ENCODE peak calls at places on chromosomes 16 and 17, in five cellular contexts. M, J, O, T and P are unnamed samples.

GRCh38 chr16:23348579-23349469 is 46.7 kb downstream of the SCNN1B start:
- DNase-seq in M (peak), J (no peak), O (no peak), T (no peak), P (no peak)

GRCh38 chr17:21283482-21284318 is 811 bp upstream of the MAP2K3 start:
- DNase-seq in M (peak), J (peak), O (peak), T (no peak), P (no peak)

GRCh38 chr16:79740153-79740720 is 139.7 kb upstream of the MAF start:
- DNase-seq in M (no peak), J (no peak), O (no peak), T (no peak), P (no peak)

GRCh38 chr17:45270828-45271418 is 9.0 kb upstream of the SPATA32 start:
- DNase-seq in M (peak), J (no peak), O (no peak), T (peak), P (no peak)

GRCh38 chr17:18281815-18282214 is 21.4 kb downstream of the MIEF2 start:
- DNase-seq in M (no peak), J (no peak), O (no peak), T (no peak), P (no peak)

GRCh38 chr17:80750263-80750662 is 205.6 kb downstream of the RPTOR start:
- DNase-seq in M (peak), J (no peak), O (no peak), T (no peak), P (no peak)

GRCh38 chr16:49755716-49756115 is 100.2 kb downstream of the ZNF423 start:
- DNase-seq in M (no peak), J (no peak), O (no peak), T (no peak), P (no peak)

GRCh38 chr16:47492428-47493357 is 31.6 kb downstream of the PHKB start:
- DNase-seq in M (peak), J (peak), O (peak), T (no peak), P (no peak)

GRCh38 chr16:57590654-57591085 is 37.8 kb upstream of the ADGRG1 start:
- DNase-seq in M (peak), J (no peak), O (peak), T (no peak), P (no peak)

GRCh38 chr16:23227529-23227928 is 45.0 kb downstream of the SCNN1G start:
- DNase-seq in M (no peak), J (no peak), O (no peak), T (no peak), P (no peak)

GRCh38 chr17:20300399-20301037 is 166.8 kb downstream of the LGALS9B start:
- DNase-seq in M (peak), J (no peak), O (peak), T (no peak), P (peak)

GRCh38 chr16:75288596-75289120 is 37.2 kb upstream of the BCAR1 start:
- DNase-seq in M (no peak), J (no peak), O (no peak), T (peak), P (no peak)

GRCh38 chr16:47461598-47462266 is 601 bp downstream of the PHKB start:
- DNase-seq in M (peak), J (no peak), O (peak), T (no peak), P (no peak)

GRCh38 chr17:21542070-21542469 is 150.3 kb upstream of the KCNJ18 start:
- DNase-seq in M (peak), J (no peak), O (no peak), T (no peak), P (no peak)

GRCh38 chr16:2979669-2980226 is 498 bp downstream of the PKMYT1 start:
- DNase-seq in M (peak), J (no peak), O (peak), T (no peak), P (no peak)

GRCh38 chr16:1642148-1642547 is 30.0 kb downstream of the CRAMP1 start:
- DNase-seq in M (no peak), J (peak), O (no peak), T (no peak), P (peak)

GRCh38 chr17:66313325-66313724 is 10.9 kb downstream of the PRKCA start:
- DNase-seq in M (no peak), J (no peak), O (no peak), T (no peak), P (no peak)

GRCh38 chr17:5714993-5715392 is 130.7 kb upstream of the NLRP1 start:
- DNase-seq in M (no peak), J (no peak), O (no peak), T (no peak), P (no peak)

GRCh38 chr17:35214192-35214591 is 20.0 kb upstream of the SLC35G3 start:
- DNase-seq in M (no peak), J (no peak), O (no peak), T (peak), P (no peak)

GRCh38 chr17:77184474-77184873 is 43.7 kb downstream of the SEC14L1 start:
- DNase-seq in M (peak), J (no peak), O (no peak), T (no peak), P (no peak)

GRCh38 chr16:67499159-67499558 is 15.8 kb upstream of the AGRP start:
- DNase-seq in M (peak), J (peak), O (peak), T (no peak), P (no peak)

GRCh38 chr17:6608321-6608720 is 32.2 kb downstream of the KIAA0753 start:
- DNase-seq in M (peak), J (no peak), O (peak), T (no peak), P (no peak)

GRCh38 chr16:1492923-1493745 is at the start of gene TELO2:
- DNase-seq in M (peak), J (peak), O (peak), T (peak), P (peak)

GRCh38 chr16:11734025-11734652 is 8.5 kb downstream of the TXNDC11 start:
- DNase-seq in M (no peak), J (no peak), O (no peak), T (no peak), P (no peak)

GRCh38 chr17:66445229-66445628 is 142.8 kb downstream of the PRKCA start:
- DNase-seq in M (peak), J (no peak), O (no peak), T (no peak), P (no peak)

GRCh38 chr17:4849011-4849536 is 15.9 kb downstream of the MINK1 start:
- DNase-seq in M (peak), J (no peak), O (no peak), T (no peak), P (no peak)

GRCh38 chr16:85916141-85916890 is 17.4 kb downstream of the IRF8 start:
- DNase-seq in M (no peak), J (no peak), O (no peak), T (no peak), P (no peak)

GRCh38 chr17:42275527-42276358 is 448 bp downstream of the STAT5B start:
- DNase-seq in M (no peak), J (no peak), O (peak), T (peak), P (no peak)

GRCh38 chr17:18025596-18026407 is 13.2 kb downstream of the ATPAF2 start:
- DNase-seq in M (peak), J (no peak), O (peak), T (peak), P (peak)

GRCh38 chr17:67487506-67487905 is 110.4 kb downstream of the PITPNC1 start:
- DNase-seq in M (peak), J (no peak), O (peak), T (no peak), P (no peak)

GRCh38 chr16:68351991-68352431 is 41.2 kb downstream of the PRMT7 start:
- DNase-seq in M (no peak), J (no peak), O (no peak), T (no peak), P (no peak)

GRCh38 chr16:68086336-68086821 is 1.2 kb downstream of the NFATC3 start:
- DNase-seq in M (peak), J (no peak), O (peak), T (no peak), P (no peak)

GRCh38 chr17:49843774-49844350 is 4.0 kb downstream of the TAC4 start:
- DNase-seq in M (no peak), J (no peak), O (no peak), T (no peak), P (no peak)

GRCh38 chr16:86634290-86634689 is 55.9 kb downstream of the FOXL1 start:
- DNase-seq in M (peak), J (no peak), O (peak), T (no peak), P (no peak)

GRCh38 chr17:18967806-18968744 is 16.1 kb downstream of the SLC5A10 start:
- DNase-seq in M (peak), J (no peak), O (no peak), T (no peak), P (no peak)

GRCh38 chr16:22423716-22424115 is 49.3 kb upstream of the CDR2 start:
- DNase-seq in M (peak), J (no peak), O (no peak), T (no peak), P (no peak)

GRCh38 chr17:80755650-80756405 is 211.2 kb downstream of the RPTOR start:
- DNase-seq in M (peak), J (no peak), O (no peak), T (no peak), P (no peak)

GRCh38 chr16:35510701-35511100 is 2051.3 kb downstream of the TP53TG3F start:
- DNase-seq in M (no peak), J (no peak), O (no peak), T (no peak), P (no peak)

GRCh38 chr17:37062036-37062435 is 113.3 kb downstream of the AATF start:
- DNase-seq in M (no peak), J (no peak), O (no peak), T (no peak), P (no peak)

GRCh38 chr16:65876200-65876498 is 490.3 kb upstream of the CDH5 start:
- DNase-seq in M (peak), J (no peak), O (peak), T (no peak), P (no peak)

DNA sequence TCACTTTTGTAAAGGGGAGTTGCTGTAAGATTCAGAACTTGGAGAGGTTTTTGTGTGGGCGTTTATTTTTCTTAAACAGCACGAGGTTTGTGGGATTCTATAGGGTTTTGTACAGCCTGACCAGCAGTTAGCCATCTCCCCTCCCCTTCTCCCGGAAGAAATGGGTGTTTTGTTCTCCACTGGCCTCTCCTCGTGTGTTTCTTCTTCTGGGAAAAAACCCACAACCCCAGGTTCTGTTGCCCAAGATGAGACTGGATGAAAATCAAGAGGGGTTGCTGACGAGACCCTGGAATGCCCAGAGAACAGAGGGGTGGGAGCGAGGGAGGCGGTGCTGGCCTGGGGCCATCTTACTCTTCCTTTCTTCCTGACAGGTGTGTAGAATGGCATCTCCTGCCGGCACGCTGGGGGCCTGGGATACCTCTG is 186.1 kb downstream of the MSI2 start:
- DNase-seq in M (peak), J (no peak), O (peak), T (no peak), P (no peak)
- H3K27ac ChIP-seq in M (no peak), J (peak), O (peak), T (no peak), P (peak)

GRCh38 chr17:31559647-31560501 is 168.4 kb downstream of the RAB11FIP4 start:
- DNase-seq in M (peak), J (peak), O (no peak), T (no peak), P (no peak)
- H3K27ac ChIP-seq in M (peak), J (peak), O (peak), T (no peak), P (no peak)

DNA sequence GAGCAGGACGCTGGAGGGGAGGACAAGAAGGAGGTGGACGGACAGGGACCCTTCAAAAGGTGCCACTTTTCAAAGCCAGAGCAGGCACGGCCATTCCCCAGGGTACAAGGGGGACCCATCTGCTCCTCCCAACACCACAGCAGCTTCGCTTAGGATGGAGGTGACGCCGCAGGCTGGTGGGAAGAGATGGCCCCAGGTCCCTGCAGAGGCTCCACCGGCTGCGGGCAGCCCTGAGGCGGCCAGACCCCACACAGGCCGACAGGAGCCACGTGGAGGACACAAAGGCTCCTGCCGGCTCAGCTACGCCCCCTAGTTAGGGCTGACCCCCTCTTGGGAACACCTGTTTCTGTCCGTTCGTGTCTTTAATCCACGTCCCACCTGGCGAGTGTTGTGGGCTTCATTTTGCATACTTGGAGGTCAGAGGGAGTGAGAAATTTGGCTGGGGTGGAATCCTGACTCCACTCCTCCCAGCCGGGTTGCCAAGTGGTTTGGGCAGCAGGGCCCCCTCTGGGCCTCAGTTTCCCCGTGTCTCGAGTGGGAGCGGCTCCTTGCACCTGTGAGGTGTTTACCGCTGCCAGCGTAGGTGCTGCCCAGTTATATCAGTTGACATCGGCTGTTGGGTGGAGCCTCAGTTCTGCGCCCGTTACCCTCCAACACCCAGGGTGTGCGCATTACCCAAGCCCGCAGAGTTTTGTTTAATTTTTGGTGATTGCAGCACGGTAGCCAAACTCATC is 5.8 kb upstream of the FN3KRP start:
- DNase-seq in M (no peak), J (no peak), O (no peak), T (no peak), P (no peak)
- H3K27ac ChIP-seq in M (no peak), J (peak), O (no peak), T (no peak), P (no peak)

GRCh38 chr16:90072442-90073105 is 4.6 kb downstream of the PRDM7 start:
- DNase-seq in M (no peak), J (no peak), O (peak), T (no peak), P (no peak)

GRCh38 chr16:90078594-90078895 is 1.4 kb upstream of the PRDM7 start:
- DNase-seq in M (no peak), J (no peak), O (no peak), T (no peak), P (no peak)

GRCh38 chr16:90081606-90081970 is 4.5 kb upstream of the PRDM7 start:
- DNase-seq in M (peak), J (no peak), O (no peak), T (no peak), P (no peak)

GRCh38 chr16:90077757-90078593 is 844 bp upstream of the PRDM7 start:
- DNase-seq in M (peak), J (no peak), O (peak), T (peak), P (no peak)

GRCh38 chr16:90077240-90077756 is at the start of gene PRDM7:
- DNase-seq in M (peak), J (peak), O (peak), T (peak), P (peak)
- H3K27ac ChIP-seq in M (no peak), J (no peak), O (peak), T (no peak), P (peak)

DNA sequence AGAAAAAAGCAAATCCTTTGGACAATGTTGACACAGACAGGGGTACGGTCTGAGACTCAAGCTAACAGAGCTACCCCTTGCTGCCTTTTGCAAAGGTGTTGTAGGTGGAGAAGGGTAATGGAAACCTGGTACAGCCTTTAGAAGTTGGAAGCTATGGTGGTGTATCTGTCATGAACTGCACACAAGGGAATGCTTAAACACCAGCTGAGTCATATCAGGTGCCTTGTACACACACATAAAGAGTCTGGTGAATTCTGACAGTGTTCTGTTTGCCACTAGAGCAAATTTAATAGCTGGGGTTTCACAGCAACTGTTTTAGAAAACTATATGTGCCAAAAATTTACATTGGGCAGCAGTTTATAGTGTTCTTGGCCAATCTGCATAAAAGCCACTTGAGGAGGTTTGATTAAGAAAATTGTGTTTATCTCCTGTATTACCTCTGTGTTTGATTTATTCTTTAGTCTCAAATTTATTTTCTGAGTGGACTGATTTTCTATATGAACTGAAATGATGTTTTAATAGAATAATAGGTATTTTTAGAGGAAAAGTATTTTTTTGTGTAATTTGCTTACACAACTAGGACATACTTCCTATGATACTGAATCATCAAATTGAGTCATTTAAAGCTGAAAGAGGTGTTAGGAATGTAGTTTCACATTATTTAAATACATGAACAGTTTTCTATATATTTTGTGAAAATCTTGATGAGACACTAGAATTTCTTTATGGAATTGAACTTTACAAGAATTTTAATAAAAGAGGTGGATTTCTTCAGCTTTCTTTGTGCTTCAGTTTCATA is 136.9 kb downstream of the MAP2K6 start:
- DNase-seq in M (peak), J (no peak), O (peak), T (no peak), P (no peak)
- H3K27ac ChIP-seq in M (no peak), J (no peak), O (no peak), T (no peak), P (no peak)